ENCODE peak calls at places on chromosomes 6 and 20, in four cellular contexts. One of them, this sample, is unnamed. For H3K27me3, the result is how much of the 10 kb centered on the place peaks cover.

GRCh38 chr6:257031-257725 is 35.1 kb upstream of the DUSP22 start:
- DNase-seq in fibroblast of lung: no peak
- DNase-seq in neural progenitor cell: no peak
- DNase-seq in tibial nerve: no peak
- DNase-seq in this sample: no peak

GRCh38 chr6:273441-274111 is 18.7 kb upstream of the DUSP22 start:
- DNase-seq in fibroblast of lung: no peak
- DNase-seq in neural progenitor cell: no peak
- DNase-seq in tibial nerve: no peak
- DNase-seq in this sample: no peak

GRCh38 chr20:32823737-32824588 is 4.2 kb downstream of the MAPRE1 start:
- DNase-seq in fibroblast of lung: peak
- DNase-seq in neural progenitor cell: no peak
- DNase-seq in tibial nerve: no peak
- DNase-seq in this sample: peak

GRCh38 chr20:38117635-38118034 is 47.4 kb downstream of the TGM2 start:
- DNase-seq in fibroblast of lung: peak
- DNase-seq in neural progenitor cell: no peak
- DNase-seq in tibial nerve: no peak
- DNase-seq in this sample: peak

GRCh38 chr20:45933231-45934045 is 1.0 kb upstream of the PCIF1 start:
- DNase-seq in fibroblast of lung: peak
- DNase-seq in neural progenitor cell: peak
- DNase-seq in tibial nerve: peak
- DNase-seq in this sample: peak

GRCh38 chr6:97305676-97306075 is 22.7 kb upstream of the MMS22L start:
- DNase-seq in fibroblast of lung: no peak
- DNase-seq in neural progenitor cell: peak
- DNase-seq in tibial nerve: no peak
- DNase-seq in this sample: no peak

GRCh38 chr20:46964299-46965123 is 69.9 kb downstream of the EYA2 start:
- DNase-seq in fibroblast of lung: no peak
- DNase-seq in neural progenitor cell: no peak
- DNase-seq in tibial nerve: no peak
- DNase-seq in this sample: no peak

GRCh38 chr6:42968126-42968701 is 7.7 kb downstream of the GNMT start:
- DNase-seq in fibroblast of lung: no peak
- DNase-seq in neural progenitor cell: no peak
- DNase-seq in tibial nerve: no peak
- DNase-seq in this sample: no peak

GRCh38 chr6:100269189-100269588 is 195.5 kb downstream of the SIM1 start:
- DNase-seq in fibroblast of lung: peak
- DNase-seq in neural progenitor cell: no peak
- DNase-seq in tibial nerve: no peak
- DNase-seq in this sample: no peak

GRCh38 chr6:5084192-5084786 is 852 bp upstream of the PPP1R3G start:
- DNase-seq in fibroblast of lung: no peak
- DNase-seq in neural progenitor cell: peak
- DNase-seq in tibial nerve: no peak
- DNase-seq in this sample: peak

GRCh38 chr6:56889492-56889891 is 65.4 kb upstream of the BEND6 start:
- DNase-seq in fibroblast of lung: no peak
- DNase-seq in neural progenitor cell: no peak
- DNase-seq in tibial nerve: no peak
- DNase-seq in this sample: no peak

GRCh38 chr6:23454090-23454998 is 671.7 kb upstream of the NRSN1 start:
- DNase-seq in fibroblast of lung: peak
- DNase-seq in neural progenitor cell: peak
- DNase-seq in tibial nerve: no peak
- DNase-seq in this sample: peak

GRCh38 chr6:160791459-160791858 is 89.4 kb downstream of the PLG start:
- DNase-seq in fibroblast of lung: no peak
- DNase-seq in neural progenitor cell: no peak
- DNase-seq in tibial nerve: no peak
- DNase-seq in this sample: no peak

GRCh38 chr6:139531148-139531547 is 156.7 kb upstream of the CITED2 start:
- DNase-seq in fibroblast of lung: peak
- DNase-seq in neural progenitor cell: no peak
- DNase-seq in tibial nerve: no peak
- DNase-seq in this sample: no peak

GRCh38 chr20:52410746-52411317 is 219.3 kb upstream of the ZFP64 start:
- DNase-seq in fibroblast of lung: no peak
- DNase-seq in neural progenitor cell: no peak
- DNase-seq in tibial nerve: no peak
- DNase-seq in this sample: peak

GRCh38 chr6:52162940-52163908 is 23.0 kb upstream of the IL17A start:
- DNase-seq in fibroblast of lung: no peak
- DNase-seq in neural progenitor cell: peak
- DNase-seq in tibial nerve: no peak
- DNase-seq in this sample: peak

GRCh38 chr6:42013134-42013516 is 37.2 kb upstream of the TAF8 start:
- DNase-seq in fibroblast of lung: peak
- DNase-seq in neural progenitor cell: no peak
- DNase-seq in tibial nerve: no peak
- DNase-seq in this sample: no peak

GRCh38 chr6:137819740-137820139 is 47.3 kb upstream of the TNFAIP3 start:
- DNase-seq in fibroblast of lung: no peak
- DNase-seq in neural progenitor cell: no peak
- DNase-seq in tibial nerve: no peak
- DNase-seq in this sample: no peak

GRCh38 chr20:17627101-17627950 is 54.7 kb downstream of the RRBP1 start:
- DNase-seq in fibroblast of lung: no peak
- DNase-seq in neural progenitor cell: no peak
- DNase-seq in tibial nerve: no peak
- DNase-seq in this sample: no peak

GRCh38 chr6:137241481-137242011 is 22.4 kb upstream of the IFNGR1 start:
- DNase-seq in fibroblast of lung: peak
- DNase-seq in neural progenitor cell: no peak
- DNase-seq in tibial nerve: no peak
- DNase-seq in this sample: peak

GRCh38 chr6:11009353-11009752 is 34.8 kb downstream of the ELOVL2 start:
- DNase-seq in fibroblast of lung: peak
- DNase-seq in neural progenitor cell: no peak
- DNase-seq in tibial nerve: no peak
- DNase-seq in this sample: peak

GRCh38 chr20:34561661-34562060 is 3.1 kb downstream of the MAP1LC3A start:
- DNase-seq in fibroblast of lung: no peak
- DNase-seq in neural progenitor cell: no peak
- DNase-seq in tibial nerve: no peak
- DNase-seq in this sample: no peak

GRCh38 chr20:25281541-25281991 is 33.7 kb downstream of the PYGB start:
- DNase-seq in fibroblast of lung: no peak
- DNase-seq in neural progenitor cell: no peak
- DNase-seq in tibial nerve: peak
- DNase-seq in this sample: no peak

GRCh38 chr6:101608724-101609123 is 215.2 kb downstream of the GRIK2 start:
- DNase-seq in fibroblast of lung: no peak
- DNase-seq in neural progenitor cell: no peak
- DNase-seq in tibial nerve: no peak
- DNase-seq in this sample: no peak

GRCh38 chr20:36461600-36462439 is 79.5 kb upstream of the MYL9 start:
- DNase-seq in fibroblast of lung: peak
- DNase-seq in neural progenitor cell: peak
- DNase-seq in tibial nerve: peak
- DNase-seq in this sample: peak

GRCh38 chr20:7841291-7841966 is 98.8 kb downstream of the HAO1 start:
- DNase-seq in fibroblast of lung: peak
- DNase-seq in neural progenitor cell: no peak
- DNase-seq in tibial nerve: no peak
- DNase-seq in this sample: no peak

GRCh38 chr6:83708970-83709747 is at the start of gene SNAP91:
- DNase-seq in fibroblast of lung: peak
- DNase-seq in neural progenitor cell: peak
- DNase-seq in tibial nerve: no peak
- DNase-seq in this sample: peak

GRCh38 chr6:114998492-114998891 is 655.7 kb upstream of the HS3ST5 start:
- DNase-seq in fibroblast of lung: no peak
- DNase-seq in neural progenitor cell: no peak
- DNase-seq in tibial nerve: no peak
- DNase-seq in this sample: no peak

DNA sequence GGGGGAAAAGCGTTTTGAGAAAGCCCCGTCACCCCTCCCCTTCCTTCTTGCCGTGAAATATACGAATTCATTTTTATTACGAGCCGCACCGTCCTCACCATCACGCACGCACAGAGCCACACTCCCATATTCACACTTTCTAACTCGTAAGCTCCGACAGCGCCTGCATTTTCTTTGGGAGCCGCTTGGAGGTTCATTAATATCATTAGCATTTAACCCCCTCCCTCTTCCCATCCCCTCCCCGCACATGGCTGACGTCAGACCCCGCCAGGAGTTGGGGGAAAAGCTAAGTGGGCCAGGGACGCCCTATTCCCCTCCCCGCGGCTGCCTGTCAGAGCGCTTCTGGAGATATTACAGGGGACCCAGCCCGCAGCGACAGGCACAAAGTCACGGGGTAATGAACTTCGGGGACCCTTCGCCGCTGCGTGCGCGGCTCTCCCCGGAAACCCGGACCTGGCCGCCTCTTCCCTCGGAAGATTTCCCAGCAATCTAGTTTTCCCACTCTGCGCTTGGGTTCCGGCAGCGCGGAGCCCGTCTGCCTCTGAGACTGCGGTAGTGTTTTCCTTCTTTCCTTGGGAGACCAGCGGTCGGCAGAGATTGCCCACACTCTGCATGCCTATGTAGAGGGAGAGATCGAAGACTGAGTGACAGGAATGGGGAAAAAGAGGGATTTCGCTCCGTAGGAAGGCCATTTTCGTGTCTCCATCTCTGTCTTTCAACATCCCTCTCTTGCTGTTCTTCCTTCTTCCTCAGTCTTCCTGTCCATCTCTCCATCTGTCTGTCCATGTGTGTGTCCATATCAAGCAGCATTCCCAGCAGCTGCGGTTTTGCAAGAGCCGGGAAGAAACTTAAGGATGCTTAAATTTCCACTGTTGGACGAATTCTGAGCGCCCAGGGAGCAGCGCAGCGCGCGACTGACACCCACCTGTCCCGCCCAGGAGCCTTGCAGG is at the start of gene NR2E1:
- DNase-seq in fibroblast of lung: peak
- DNase-seq in neural progenitor cell: peak
- DNase-seq in tibial nerve: no peak
- DNase-seq in this sample: no peak
- H3K27me3 ChIP-seq in fibroblast of lung: half or more
- H3K27me3 ChIP-seq in neural progenitor cell: half or more
- H3K27me3 ChIP-seq in tibial nerve: under half
- H3K27me3 ChIP-seq in this sample: half or more

DNA sequence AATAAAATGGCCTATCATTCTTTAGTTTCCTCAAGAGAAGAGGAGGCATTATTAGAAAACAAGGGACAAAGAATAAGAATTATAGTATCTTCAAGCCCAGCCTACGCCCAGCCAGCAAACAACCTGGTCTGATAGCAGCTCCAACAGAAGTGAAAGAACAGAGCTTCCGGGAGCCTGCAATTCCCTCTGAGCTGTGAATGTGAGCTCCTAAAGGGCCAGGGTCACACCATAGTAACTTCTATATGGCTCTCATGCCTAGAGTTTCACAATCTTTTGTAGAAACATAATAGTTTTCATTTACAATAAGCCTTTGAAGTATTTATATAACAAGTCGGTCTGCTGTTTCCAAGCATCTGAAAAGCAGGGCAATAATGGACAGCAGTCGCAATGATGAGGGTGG is 116.5 kb downstream of the SMLR1 start:
- DNase-seq in fibroblast of lung: no peak
- DNase-seq in neural progenitor cell: no peak
- DNase-seq in tibial nerve: no peak
- DNase-seq in this sample: no peak
- H3K27ac ChIP-seq in fibroblast of lung: no peak
- H3K27ac ChIP-seq in neural progenitor cell: no peak
- H3K27ac ChIP-seq in tibial nerve: peak
- H3K27ac ChIP-seq in this sample: peak

GRCh38 chr6:51105357-51105756 is 286.7 kb downstream of the TFAP2B start:
- DNase-seq in fibroblast of lung: no peak
- DNase-seq in neural progenitor cell: no peak
- DNase-seq in tibial nerve: no peak
- DNase-seq in this sample: no peak
- TF ChIP-seq CTCF in fibroblast of lung: no peak
- TF ChIP-seq CTCF in neural progenitor cell: no peak
- TF ChIP-seq CTCF in tibial nerve: no peak
- TF ChIP-seq CTCF in this sample: no peak

GRCh38 chr6:6407061-6407723 is 86.7 kb upstream of the F13A1 start:
- DNase-seq in fibroblast of lung: no peak
- DNase-seq in neural progenitor cell: no peak
- DNase-seq in tibial nerve: no peak
- DNase-seq in this sample: no peak
- H3K27me3 ChIP-seq in fibroblast of lung: under half
- H3K27me3 ChIP-seq in neural progenitor cell: under half
- H3K27me3 ChIP-seq in tibial nerve: under half
- H3K27me3 ChIP-seq in this sample: under half

GRCh38 chr6:149646599-149646998 is 1.9 kb downstream of the KATNA1 start:
- DNase-seq in fibroblast of lung: no peak
- DNase-seq in neural progenitor cell: no peak
- DNase-seq in tibial nerve: no peak
- DNase-seq in this sample: no peak
- H3K27ac ChIP-seq in fibroblast of lung: no peak
- H3K27ac ChIP-seq in neural progenitor cell: no peak
- H3K27ac ChIP-seq in tibial nerve: no peak
- H3K27ac ChIP-seq in this sample: no peak

GRCh38 chr6:8539446-8539845 is 104.1 kb upstream of the SLC35B3 start:
- DNase-seq in fibroblast of lung: peak
- DNase-seq in neural progenitor cell: peak
- DNase-seq in tibial nerve: no peak
- DNase-seq in this sample: peak
- TF ChIP-seq CTCF in fibroblast of lung: peak
- TF ChIP-seq CTCF in neural progenitor cell: peak
- TF ChIP-seq CTCF in tibial nerve: no peak
- TF ChIP-seq CTCF in this sample: no peak

DNA sequence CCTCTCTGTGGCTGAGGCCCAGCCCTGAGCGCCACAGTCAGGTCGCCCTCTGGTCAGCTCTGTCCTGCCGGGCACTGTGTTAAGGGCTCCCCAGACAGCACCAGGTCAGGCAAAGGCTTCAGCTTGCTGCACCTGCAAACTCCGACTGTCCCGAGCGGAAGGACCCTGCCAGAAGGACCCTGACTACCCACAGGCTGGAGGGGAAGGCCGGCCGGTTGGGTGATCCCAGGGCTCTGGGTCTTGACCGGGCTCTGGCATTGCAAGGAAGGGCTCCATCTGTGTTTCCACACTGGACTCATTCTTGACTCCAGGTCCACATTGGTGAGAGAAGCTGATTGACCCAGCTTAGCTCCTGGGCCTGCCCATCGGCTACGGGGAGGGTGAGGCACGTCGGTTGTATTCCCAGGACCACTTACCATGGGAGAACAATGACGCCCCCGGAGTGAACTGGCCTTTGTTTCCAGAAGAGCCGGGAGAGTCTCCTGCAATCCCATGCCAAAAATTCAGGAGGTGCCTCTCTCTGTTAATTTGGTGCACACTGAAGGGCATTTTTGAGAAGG is 229.8 kb downstream of the TAF4 start:
- DNase-seq in fibroblast of lung: no peak
- DNase-seq in neural progenitor cell: no peak
- DNase-seq in tibial nerve: no peak
- DNase-seq in this sample: no peak
- H3K27me3 ChIP-seq in fibroblast of lung: under half
- H3K27me3 ChIP-seq in neural progenitor cell: under half
- H3K27me3 ChIP-seq in tibial nerve: under half
- H3K27me3 ChIP-seq in this sample: under half